ENCODE peak calls at places on chromosomes 5 and 9, in five cellular contexts. A, D, K, M and T are unnamed samples.

GRCh38 chr5:177364159-177364962 is 6.6 kb downstream of the RGS14 start:
- DNase-seq in A (no peak), D (no peak), K (no peak), M (no peak), T (no peak)

GRCh38 chr5:96703384-96703910 is 41.3 kb downstream of the CAST start:
- DNase-seq in A (peak; percentile 51), D (no peak), K (peak; percentile 40), M (no peak), T (no peak)

GRCh38 chr9:87080512-87081225 is 133.4 kb upstream of the GAS1 start:
- DNase-seq in A (peak; percentile 52), D (no peak), K (peak; percentile 12), M (no peak), T (no peak)

GRCh38 chr5:179151521-179152118 is 91.4 kb downstream of the ZNF354C start:
- DNase-seq in A (no peak), D (no peak), K (no peak), M (no peak), T (no peak)

GRCh38 chr5:159099049-159099760 is 511 bp downstream of the EBF1 start:
- DNase-seq in A (peak; percentile 68), D (peak; percentile 67), K (peak; percentile 67), M (no peak), T (peak; percentile 38)

GRCh38 chr9:91758491-91758981 is 191.5 kb downstream of the ROR2 start:
- DNase-seq in A (peak; percentile 75), D (no peak), K (peak; percentile 33), M (no peak), T (no peak)

GRCh38 chr9:89387970-89388867 is 69.9 kb downstream of the SECISBP2 start:
- DNase-seq in A (peak; percentile 95), D (peak; percentile 46), K (no peak), M (peak; percentile 70), T (no peak)

GRCh38 chr5:78553578-78553977 is 95.0 kb downstream of the LHFPL2 start:
- DNase-seq in A (no peak), D (no peak), K (no peak), M (no peak), T (no peak)

GRCh38 chr5:36820900-36821299 is 55.7 kb upstream of the NIPBL start:
- DNase-seq in A (no peak), D (no peak), K (no peak), M (no peak), T (no peak)

GRCh38 chr9:121822093-121823085 is 171.0 kb downstream of the DAB2IP start:
- DNase-seq in A (no peak), D (no peak), K (no peak), M (no peak), T (no peak)

GRCh38 chr5:140372971-140373487 is 13.0 kb downstream of the SLC4A9 start:
- DNase-seq in A (peak; percentile 74), D (peak; percentile 76), K (peak; percentile 76), M (peak; percentile 73), T (peak; percentile 57)

GRCh38 chr9:129141066-129142041 is 30.1 kb downstream of the PTPA start:
- DNase-seq in A (peak; percentile 94), D (peak; percentile 72), K (peak; percentile 96), M (peak; percentile 78), T (peak; percentile 90)

GRCh38 chr9:72537671-72538070 is 16.3 kb downstream of the TMC1 start:
- DNase-seq in A (no peak), D (no peak), K (no peak), M (no peak), T (no peak)

GRCh38 chr9:115143689-115144088 is 25.7 kb upstream of the TNC start:
- DNase-seq in A (no peak), D (no peak), K (no peak), M (no peak), T (no peak)

GRCh38 chr9:83330207-83331196 is 207.7 kb downstream of the FRMD3 start:
- DNase-seq in A (peak; percentile 33), D (no peak), K (no peak), M (no peak), T (no peak)

GRCh38 chr9:137866226-137867141 is 11.1 kb upstream of the CACNA1B start:
- DNase-seq in A (no peak), D (no peak), K (no peak), M (no peak), T (no peak)

GRCh38 chr9:133932633-133933032 is 59.5 kb downstream of the VAV2 start:
- DNase-seq in A (no peak), D (no peak), K (no peak), M (no peak), T (no peak)

GRCh38 chr5:87119588-87119987 is 148.1 kb upstream of the RASA1 start:
- DNase-seq in A (no peak), D (no peak), K (no peak), M (no peak), T (no peak)

GRCh38 chr5:78727786-78728761 is 79.5 kb upstream of the LHFPL2 start:
- DNase-seq in A (no peak), D (no peak), K (no peak), M (no peak), T (no peak)

GRCh38 chr5:125703616-125704015 is 719.6 kb upstream of the GRAMD2B start:
- DNase-seq in A (no peak), D (no peak), K (no peak), M (no peak), T (no peak)

GRCh38 chr9:38288502-38288901 is 104.0 kb upstream of the ALDH1B1 start:
- DNase-seq in A (no peak), D (no peak), K (no peak), M (no peak), T (no peak)

GRCh38 chr5:81068635-81069034 is 108.5 kb downstream of the RASGRF2 start:
- DNase-seq in A (no peak), D (no peak), K (no peak), M (no peak), T (no peak)

DNA sequence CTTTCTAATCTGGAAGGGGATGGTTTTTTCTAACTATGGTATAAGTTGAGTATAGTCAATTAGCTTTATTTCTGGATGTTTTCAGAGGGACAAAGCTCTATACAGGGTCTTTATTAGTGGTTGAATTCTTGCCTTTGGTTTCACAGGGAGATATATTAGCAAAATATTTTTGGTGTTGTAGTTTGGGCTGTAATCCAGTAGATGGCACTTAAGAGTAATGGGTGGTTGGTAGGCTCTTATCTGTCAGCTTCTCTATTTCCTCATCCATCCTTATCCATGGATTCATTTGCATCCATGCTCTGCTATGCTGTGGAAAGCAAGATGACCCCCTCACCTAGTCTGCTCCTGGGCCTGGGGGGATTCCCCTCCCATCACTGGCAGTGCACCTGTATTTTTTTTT is 363.6 kb upstream of the CYLC2 start:
- DNase-seq in A (peak; percentile 27), D (no peak), K (no peak), M (no peak), T (no peak)
- TF ChIP-seq CTCF in A (peak; percentile 43), D (no peak), K (peak; percentile 22), M (no peak), T (no peak)

GRCh38 chr5:124263680-124264491 is 482.6 kb downstream of the ZNF608 start:
- DNase-seq in A (peak; percentile 35), D (no peak), K (peak; percentile 54), M (no peak), T (peak; percentile 27)

GRCh38 chr5:124262443-124262842 is 484.0 kb downstream of the ZNF608 start:
- DNase-seq in A (peak; percentile 16), D (no peak), K (peak; percentile 26), M (no peak), T (peak; percentile 13)

GRCh38 chr5:124264499-124264898 is 481.9 kb downstream of the ZNF608 start:
- DNase-seq in A (no peak), D (no peak), K (no peak), M (no peak), T (peak; percentile 27)

GRCh38 chr5:124261133-124261532 is 485.3 kb downstream of the ZNF608 start:
- DNase-seq in A (no peak), D (no peak), K (no peak), M (no peak), T (no peak)

GRCh38 chr5:124263172-124263571 is 483.3 kb downstream of the ZNF608 start:
- DNase-seq in A (no peak), D (no peak), K (no peak), M (no peak), T (no peak)
- H3K4me3 ChIP-seq in A (no peak overlapping the region), D (no peak overlapping the region), K (no peak overlapping the region), M (no peak overlapping the region), T (no peak overlapping the region)

GRCh38 chr9:35664531-35665470 is at the start of gene ARHGEF39:
- DNase-seq in A (peak; percentile 64), D (peak; percentile 76), K (peak; percentile 76), M (peak; percentile 66), T (no peak)
- TF ChIP-seq CTCF in A (peak; percentile 26), D (no peak), K (peak; percentile 28), M (no peak), T (peak; percentile 28)

DNA sequence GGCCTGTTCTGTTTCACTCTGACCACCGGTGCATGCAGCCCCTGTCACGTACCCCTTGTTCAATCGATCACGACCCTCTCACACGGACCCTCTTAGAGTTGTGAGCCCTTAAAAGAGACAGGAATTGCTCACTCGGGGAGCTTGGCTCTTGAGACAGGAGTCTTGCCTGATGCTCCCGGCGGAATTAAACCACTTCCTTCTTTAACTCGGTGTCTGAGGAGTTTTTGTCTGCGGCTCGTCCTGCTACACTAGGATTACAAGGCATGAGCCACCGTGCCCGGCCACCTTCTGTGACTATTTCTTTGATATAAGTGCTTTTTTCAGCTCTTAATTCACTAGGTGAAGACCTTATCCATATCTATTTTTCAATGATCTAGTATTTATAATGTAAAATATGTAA is 167.5 kb downstream of the TTC39B start:
- DNase-seq in A (no peak), D (no peak), K (no peak), M (no peak), T (no peak)
- H3K4me3 ChIP-seq in A (no peak overlapping the region), D (no peak overlapping the region), K (no peak overlapping the region), M (no peak overlapping the region), T (no peak overlapping the region)

GRCh38 chr9:85040806-85041575 is 371.5 kb downstream of the NTRK2 start:
- DNase-seq in A (no peak), D (no peak), K (peak; percentile 4), M (no peak), T (no peak)
- TF ChIP-seq CTCF in A (no peak), D (no peak), K (no peak), M (no peak), T (no peak)

GRCh38 chr9:22010881-22011625 is 1.9 kb upstream of the CDKN2B start:
- DNase-seq in A (peak; percentile 64), D (no peak), K (peak; percentile 55), M (no peak), T (no peak)

GRCh38 chr9:22005700-22006605 is 3.2 kb downstream of the CDKN2B start:
- DNase-seq in A (peak; percentile 60), D (no peak), K (peak; percentile 59), M (no peak), T (no peak)

GRCh38 chr9:22009563-22009867 is 410 bp upstream of the CDKN2B start:
- DNase-seq in A (no peak), D (no peak), K (no peak), M (no peak), T (no peak)

GRCh38 chr9:22005083-22005699 is 3.9 kb downstream of the CDKN2B start:
- DNase-seq in A (peak; percentile 69), D (no peak), K (peak; percentile 52), M (no peak), T (no peak)

GRCh38 chr9:22008662-22009562 is at the start of gene CDKN2B:
- DNase-seq in A (peak; percentile 98), D (peak; percentile 94), K (peak; percentile 97), M (peak; percentile 91), T (peak; percentile 91)
- H3K4me3 ChIP-seq in A (peak within 1 kb of the TSS; percentile 90), D (peak within 1 kb of the TSS; percentile 63), K (peak within 1 kb of the TSS; percentile 93), M (peak within 1 kb of the TSS; percentile 88), T (peak within 1 kb of the TSS; percentile 88)

GRCh38 chr9:118553465-118553864 is 815.8 kb downstream of the BRINP1 start:
- DNase-seq in A (no peak), D (no peak), K (no peak), M (no peak), T (no peak)
- TF ChIP-seq CTCF in A (no peak), D (no peak), K (no peak), M (no peak), T (no peak)